ENCODE peak calls at places on chromosomes 12 and 14, in seven cellular contexts. Q is HCT116, M is MM.1S, S is hepatocyte, O is SK-N-SH, F is GM23248, V is GM23338. H is an unnamed sample. For H3K4me1, the result is how much of the 10 kb centered on the place peaks cover.

GRCh38 chr12:39905152-39905551 is 200.7 kb downstream of the SLC2A13 start:
- DNase-seq in Q (no peak), M (no peak), S (peak), O (peak), F (peak), V (no peak), H (no peak)

GRCh38 chr12:100127766-100128508 is 14.7 kb downstream of the BLTP3B start:
- DNase-seq in Q (no peak), M (no peak), S (peak), O (no peak), F (peak), V (no peak), H (peak)

GRCh38 chr14:57712698-57713097 is 153.2 kb downstream of the SLC35F4 start:
- DNase-seq in Q (no peak), M (no peak), S (no peak), O (no peak), F (no peak), V (no peak), H (no peak)

GRCh38 chr12:131908082-131908715 is 13.8 kb downstream of the ULK1 start:
- DNase-seq in Q (no peak), M (no peak), S (no peak), O (no peak), F (no peak), V (no peak), H (no peak)

GRCh38 chr12:48803693-48804092 is 14.6 kb upstream of the CACNB3 start:
- DNase-seq in Q (no peak), M (no peak), S (no peak), O (no peak), F (no peak), V (no peak), H (no peak)

GRCh38 chr12:113591480-113591971 is 119.9 kb upstream of the LHX5 start:
- DNase-seq in Q (no peak), M (no peak), S (peak), O (peak), F (no peak), V (peak), H (no peak)

GRCh38 chr14:54713364-54713763 is 146.4 kb downstream of the SAMD4A start:
- DNase-seq in Q (no peak), M (no peak), S (no peak), O (no peak), F (peak), V (no peak), H (no peak)

GRCh38 chr12:25769076-25769945 is 189.2 kb upstream of the RASSF8 start:
- DNase-seq in Q (no peak), M (no peak), S (peak), O (no peak), F (peak), V (no peak), H (no peak)

GRCh38 chr14:73462078-73462715 is 3.9 kb upstream of the NUMB start:
- DNase-seq in Q (no peak), M (no peak), S (peak), O (peak), F (peak), V (no peak), H (no peak)

GRCh38 chr12:9348906-9349518 is 140.8 kb upstream of the PZP start:
- DNase-seq in Q (no peak), M (no peak), S (no peak), O (no peak), F (no peak), V (no peak), H (no peak)

GRCh38 chr12:50401383-50402155 is 884 bp downstream of the LARP4 start:
- DNase-seq in Q (no peak), M (peak), S (peak), O (no peak), F (peak), V (peak), H (peak)

GRCh38 chr14:30085943-30086342 is 158.3 kb upstream of the PRKD1 start:
- DNase-seq in Q (no peak), M (no peak), S (no peak), O (no peak), F (no peak), V (no peak), H (no peak)

GRCh38 chr14:39203659-39204606 is 28.9 kb downstream of the PNN start:
- DNase-seq in Q (peak), M (no peak), S (peak), O (no peak), F (no peak), V (no peak), H (no peak)

GRCh38 chr12:54786081-54786480 is 68.2 kb upstream of the MUCL1 start:
- DNase-seq in Q (no peak), M (no peak), S (no peak), O (no peak), F (no peak), V (peak), H (no peak)

GRCh38 chr14:80585506-80585835 is 356.1 kb downstream of the CEP128 start:
- DNase-seq in Q (no peak), M (no peak), S (no peak), O (no peak), F (no peak), V (no peak), H (no peak)

GRCh38 chr14:105131241-105131640 is 37.3 kb downstream of the JAG2 start:
- DNase-seq in Q (no peak), M (no peak), S (no peak), O (no peak), F (no peak), V (no peak), H (no peak)

GRCh38 chr14:82642425-82642824 is 1108.8 kb upstream of the SEL1L start:
- DNase-seq in Q (no peak), M (no peak), S (peak), O (no peak), F (no peak), V (peak), H (no peak)
- TF ChIP-seq EZH2phosphoT487 in Q (no peak), M (no peak), S (no peak), O (no peak), F (no peak), V (no peak), H (no peak)

DNA sequence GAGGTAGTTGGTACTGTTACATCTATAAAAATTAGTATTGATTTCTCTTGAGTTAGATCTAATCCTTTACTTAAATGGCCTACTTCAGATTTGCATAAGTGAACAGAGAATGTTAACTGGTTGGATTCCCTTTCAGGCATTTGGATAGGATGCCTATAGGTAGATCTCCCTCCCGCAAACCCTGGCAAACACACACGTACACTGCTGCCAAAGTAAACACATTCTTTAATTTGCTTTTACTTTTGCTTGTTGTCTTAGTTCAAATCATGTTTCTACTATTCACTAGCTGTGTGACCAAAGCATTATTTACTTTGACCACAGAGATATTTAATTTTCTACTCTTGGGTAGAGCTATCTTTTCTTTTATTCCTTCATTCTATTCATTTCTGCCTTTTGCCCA is 936.1 kb upstream of the FBXO33 start:
- DNase-seq in Q (no peak), M (no peak), S (no peak), O (no peak), F (no peak), V (no peak), H (no peak)
- H3K4me3 ChIP-seq in Q (no peak), M (no peak), S (no peak), O (no peak), F (no peak), V (no peak), H (no peak)

GRCh38 chr14:59358774-59359173 is 106.4 kb downstream of the GPR135 start:
- DNase-seq in Q (no peak), M (no peak), S (no peak), O (no peak), F (no peak), V (no peak), H (no peak)
- H3K4me1 ChIP-seq in Q (under half), M (under half), S (under half), O (under half), F (half or more), V (under half), H (half or more)

GRCh38 chr12:105920161-105920684 is 218.5 kb downstream of the NUAK1 start:
- DNase-seq in Q (no peak), M (no peak), S (peak), O (peak), F (no peak), V (no peak), H (no peak)
- TF ChIP-seq EZH2phosphoT487 in Q (no peak), M (no peak), S (no peak), O (no peak), F (no peak), V (no peak), H (no peak)

GRCh38 chr14:61718039-61718438 is 22.7 kb downstream of the HIF1A start:
- DNase-seq in Q (no peak), M (no peak), S (no peak), O (no peak), F (no peak), V (peak), H (no peak)

GRCh38 chr14:61724133-61724532 is 28.8 kb downstream of the HIF1A start:
- DNase-seq in Q (no peak), M (no peak), S (no peak), O (no peak), F (no peak), V (no peak), H (no peak)

GRCh38 chr14:61716956-61717355 is 21.6 kb downstream of the HIF1A start:
- DNase-seq in Q (no peak), M (no peak), S (no peak), O (no peak), F (no peak), V (no peak), H (no peak)

GRCh38 chr14:61719344-61720301 is 24.3 kb downstream of the HIF1A start:
- DNase-seq in Q (no peak), M (no peak), S (no peak), O (no peak), F (no peak), V (no peak), H (peak)

DNA sequence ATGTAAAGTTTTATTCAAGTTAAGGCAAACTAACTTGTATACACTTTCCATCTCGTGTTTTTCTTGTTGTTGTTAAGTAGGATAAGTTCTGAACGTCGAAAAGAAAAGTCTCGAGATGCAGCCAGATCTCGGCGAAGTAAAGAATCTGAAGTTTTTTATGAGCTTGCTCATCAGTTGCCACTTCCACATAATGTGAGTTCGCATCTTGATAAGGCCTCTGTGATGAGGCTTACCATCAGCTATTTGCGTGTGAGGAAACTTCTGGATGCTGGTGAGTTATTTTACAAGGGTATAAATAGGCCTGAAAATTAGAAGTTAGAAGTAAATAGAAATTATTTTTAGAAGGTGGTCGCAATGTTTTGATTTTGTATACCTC is 25.0 kb downstream of the HIF1A start:
- DNase-seq in Q (no peak), M (no peak), S (peak), O (no peak), F (peak), V (no peak), H (peak)
- H3K4me3 ChIP-seq in Q (no peak), M (no peak), S (no peak), O (no peak), F (peak), V (no peak), H (peak)

DNA sequence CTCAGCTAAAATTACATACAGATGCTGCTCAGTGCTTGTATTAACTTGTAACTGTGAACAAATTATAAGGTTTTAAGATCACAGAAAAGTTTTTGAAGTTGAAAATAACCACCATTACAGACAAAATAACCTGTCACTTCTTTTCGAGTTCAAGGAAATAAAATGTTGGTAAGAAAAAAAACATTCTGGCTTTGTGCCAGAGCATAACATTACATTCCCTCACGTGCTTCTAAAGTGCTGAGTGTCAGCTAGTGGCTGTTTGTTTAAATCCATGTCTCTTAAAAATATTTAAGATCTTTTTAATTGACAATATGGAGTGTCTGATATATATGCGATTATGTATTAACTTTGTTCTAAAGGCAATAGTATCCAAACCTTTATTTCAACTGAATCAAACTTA is 27.2 kb upstream of the ADAMTS20 start:
- DNase-seq in Q (no peak), M (no peak), S (peak), O (no peak), F (no peak), V (no peak), H (no peak)
- H3K4me1 ChIP-seq in Q (under half), M (under half), S (under half), O (under half), F (under half), V (under half), H (under half)

GRCh38 chr12:22287776-22288621 is 46.5 kb downstream of the ST8SIA1 start:
- DNase-seq in Q (no peak), M (no peak), S (no peak), O (no peak), F (peak), V (peak), H (no peak)
- TF ChIP-seq EZH2phosphoT487 in Q (no peak), M (no peak), S (no peak), O (no peak), F (no peak), V (no peak), H (no peak)

GRCh38 chr12:68614772-68615171 is 4.1 kb downstream of the RAP1B start:
- DNase-seq in Q (no peak), M (no peak), S (no peak), O (no peak), F (no peak), V (no peak), H (no peak)
- H3K4me3 ChIP-seq in Q (no peak), M (no peak), S (peak), O (no peak), F (peak), V (no peak), H (peak)

GRCh38 chr12:71972441-71973074 is 33.9 kb downstream of the TPH2 start:
- DNase-seq in Q (no peak), M (no peak), S (peak), O (no peak), F (no peak), V (peak), H (peak)
- H3K4me1 ChIP-seq in Q (under half), M (under half), S (under half), O (under half), F (under half), V (under half), H (under half)

H was measured in OCI-LY7.